ENCODE peak calls at places on chromosomes 16 and 17, in nine cellular contexts. U, O, L, B, V, E, A, C and D are unnamed samples.

GRCh38 chr17:16652847-16653366 is 743 bp downstream of the ZNF624 start:
- DNase-seq in U (no peak), O (no peak), L (no peak), B (no peak), V (no peak), E (no peak), A (no peak), C (no peak), D (no peak)

GRCh38 chr17:55609737-55610201 is 98.5 kb upstream of the SMIM36 start:
- DNase-seq in U (peak), O (no peak), L (no peak), B (no peak), V (no peak), E (no peak), A (no peak), C (no peak), D (no peak)

GRCh38 chr16:2770057-2770780 is 6.9 kb downstream of the ELOB start:
- DNase-seq in U (no peak), O (no peak), L (no peak), B (no peak), V (no peak), E (peak), A (no peak), C (no peak), D (no peak)

GRCh38 chr16:81558444-81559175 is 114.0 kb downstream of the CMIP start:
- DNase-seq in U (no peak), O (peak), L (no peak), B (peak), V (no peak), E (peak), A (no peak), C (no peak), D (no peak)

GRCh38 chr17:13140750-13141149 is 122.9 kb upstream of the ELAC2 start:
- DNase-seq in U (no peak), O (no peak), L (no peak), B (no peak), V (no peak), E (no peak), A (no peak), C (no peak), D (no peak)

GRCh38 chr17:5031365-5032082 is 3.7 kb downstream of the SLC52A1 start:
- DNase-seq in U (peak), O (peak), L (peak), B (peak), V (peak), E (peak), A (peak), C (peak), D (no peak)

GRCh38 chr16:27841061-27841801 is 222.3 kb downstream of the GSG1L start:
- DNase-seq in U (no peak), O (no peak), L (no peak), B (no peak), V (no peak), E (peak), A (no peak), C (no peak), D (no peak)

GRCh38 chr16:7246578-7246977 is 86.1 kb upstream of the RBFOX1 start:
- DNase-seq in U (no peak), O (no peak), L (no peak), B (peak), V (no peak), E (no peak), A (no peak), C (no peak), D (no peak)

GRCh38 chr16:10391339-10391738 is 5.5 kb downstream of the ATF7IP2 start:
- DNase-seq in U (no peak), O (no peak), L (no peak), B (no peak), V (no peak), E (no peak), A (no peak), C (no peak), D (no peak)

GRCh38 chr16:1971678-1972489 is at the start of gene TBL3:
- DNase-seq in U (peak), O (peak), L (peak), B (peak), V (peak), E (peak), A (peak), C (peak), D (peak)

GRCh38 chr17:67602974-67603373 is 114.8 kb upstream of the NOL11 start:
- DNase-seq in U (peak), O (no peak), L (peak), B (peak), V (no peak), E (no peak), A (no peak), C (no peak), D (no peak)

GRCh38 chr16:9682320-9682719 is 499.9 kb downstream of the GRIN2A start:
- DNase-seq in U (no peak), O (no peak), L (no peak), B (no peak), V (no peak), E (no peak), A (no peak), C (no peak), D (no peak)

GRCh38 chr16:77499373-77500285 is 64.8 kb upstream of the ADAMTS18 start:
- DNase-seq in U (no peak), O (no peak), L (no peak), B (no peak), V (no peak), E (no peak), A (no peak), C (no peak), D (no peak)

GRCh38 chr16:77571463-77571862 is 136.6 kb upstream of the ADAMTS18 start:
- DNase-seq in U (no peak), O (no peak), L (no peak), B (no peak), V (no peak), E (no peak), A (no peak), C (no peak), D (no peak)

GRCh38 chr16:80599466-80599865 is 58.7 kb downstream of the DYNLRB2 start:
- DNase-seq in U (no peak), O (no peak), L (no peak), B (no peak), V (no peak), E (no peak), A (no peak), C (no peak), D (no peak)

GRCh38 chr16:51637744-51638100 is 486.7 kb upstream of the SALL1 start:
- DNase-seq in U (no peak), O (no peak), L (no peak), B (no peak), V (no peak), E (no peak), A (no peak), C (no peak), D (no peak)

GRCh38 chr17:5841862-5842261 is 228.3 kb upstream of the WSCD1 start:
- DNase-seq in U (no peak), O (no peak), L (no peak), B (no peak), V (no peak), E (no peak), A (no peak), C (no peak), D (no peak)

GRCh38 chr16:57132470-57132869 is 40.1 kb downstream of the CPNE2 start:
- DNase-seq in U (no peak), O (no peak), L (no peak), B (no peak), V (no peak), E (no peak), A (no peak), C (no peak), D (no peak)

GRCh38 chr17:74903671-74904070 is 10.2 kb upstream of the FADS6 start:
- DNase-seq in U (no peak), O (no peak), L (no peak), B (no peak), V (no peak), E (no peak), A (no peak), C (no peak), D (no peak)

GRCh38 chr17:5138616-5139453 is 23.0 kb downstream of the USP6 start:
- DNase-seq in U (no peak), O (no peak), L (no peak), B (no peak), V (no peak), E (peak), A (no peak), C (no peak), D (no peak)

GRCh38 chr17:38959508-38959907 is 7.7 kb downstream of the FBXO47 start:
- DNase-seq in U (no peak), O (no peak), L (no peak), B (no peak), V (no peak), E (no peak), A (no peak), C (no peak), D (no peak)

GRCh38 chr17:75135946-75136345 is 4.4 kb upstream of the NT5C start:
- DNase-seq in U (no peak), O (no peak), L (no peak), B (no peak), V (no peak), E (peak), A (no peak), C (no peak), D (no peak)

GRCh38 chr17:19379306-19380075 is 1.2 kb downstream of the MAPK7 start:
- DNase-seq in U (no peak), O (no peak), L (no peak), B (no peak), V (no peak), E (peak), A (no peak), C (no peak), D (no peak)

GRCh38 chr17:80619535-80620235 is 75.0 kb downstream of the RPTOR start:
- DNase-seq in U (peak), O (no peak), L (no peak), B (no peak), V (no peak), E (no peak), A (no peak), C (no peak), D (no peak)

GRCh38 chr17:32625971-32626370 is 139.2 kb downstream of the CDK5R1 start:
- DNase-seq in U (no peak), O (no peak), L (no peak), B (no peak), V (no peak), E (no peak), A (no peak), C (peak), D (no peak)

GRCh38 chr17:41352597-41353366 is 2.2 kb upstream of the KRT33A start:
- DNase-seq in U (no peak), O (no peak), L (no peak), B (no peak), V (no peak), E (no peak), A (no peak), C (no peak), D (no peak)

GRCh38 chr17:4485676-4486646 is 12.7 kb upstream of the SPNS2 start:
- DNase-seq in U (no peak), O (no peak), L (no peak), B (no peak), V (no peak), E (no peak), A (peak), C (no peak), D (no peak)

GRCh38 chr17:48610282-48611211 is at the start of gene HOXB7:
- DNase-seq in U (peak), O (peak), L (peak), B (no peak), V (peak), E (peak), A (no peak), C (no peak), D (no peak)